ENCODE peak calls at places on chromosome 11, in six cellular contexts. C is stimulated activated naive CD8-positive, alpha-beta T cell treated with anti-CD3 and anti-CD28 coated beads, Interleukin-15, Interleukin-2, amounts not matched to agents 100 U/mL and 50 U/mL, for 24 hours; M is HTR-8/SVneo; R is stimulated activated CD4-positive, alpha-beta T cell treated with anti-CD3 and anti-CD28 coated beads, Interleukin-1b, Interleukin-23, amount 100 ng/mL, for 24 hours; P is nephron progenitor cell; W is neuronal stem cell. S is an unnamed sample.

GRCh38 chr11:68954970-68955958 is 25.5 kb downstream of the MRGPRD start:
- DNase-seq in C (no peak), W (no peak), P (peak; percentile 24), R (no peak), M (no peak), S (no peak)

GRCh38 chr11:9143726-9144125 is 52.3 kb upstream of the SCUBE2 start:
- DNase-seq in C (no peak), W (no peak), P (no peak), M (no peak), R (no peak), S (no peak)

GRCh38 chr11:2420502-2421225 is 20.1 kb downstream of the TSSC4 start:
- DNase-seq in P (peak; percentile 83), C (peak; percentile 79), W (peak; percentile 77), M (peak; percentile 90), R (peak; percentile 57), S (peak; percentile 84)

GRCh38 chr11:71542856-71543743 is 5.1 kb upstream of the KRTAP5-9 start:
- DNase-seq in R (no peak), P (no peak), W (no peak), C (peak; percentile 34), M (no peak), S (no peak)

GRCh38 chr11:59266491-59266890 is 53.8 kb upstream of the MPEG1 start:
- DNase-seq in W (no peak), R (no peak), M (no peak), P (no peak), C (no peak), S (no peak)

GRCh38 chr11:14642873-14643696 is 519 bp upstream of the PDE3B start:
- DNase-seq in M (no peak), W (no peak), P (no peak), R (no peak), C (peak; percentile 21), S (no peak)

GRCh38 chr11:110433393-110434333 is 3.9 kb downstream of the FDX1 start:
- DNase-seq in R (no peak), M (peak; percentile 25), P (no peak), C (no peak), W (no peak), S (peak; percentile 55)

GRCh38 chr11:65404638-65405339 is 17.8 kb upstream of the NEAT1 start:
- DNase-seq in M (no peak), P (no peak), W (no peak), R (no peak), C (no peak), S (no peak)

S was measured in HAP-1.